ENCODE peak calls at places on chromosome 15, in five cellular contexts. U, K, J, L and G are unnamed samples.
A peak's percentile ranks its signal among the peaks of the same experiment; 100 is the strongest.

GRCh38 chr15:66842710-66843441 is 140.8 kb downstream of the SMAD6 start:
- DNase-seq in U (peak; percentile 89), K (peak; percentile 77), J (peak; percentile 75), L (peak; percentile 80), G (peak; percentile 19)

GRCh38 chr15:42273900-42274692 is 863 bp upstream of the TMEM87A start:
- DNase-seq in U (peak; percentile 79), K (peak; percentile 82), J (peak; percentile 70), L (peak; percentile 70), G (peak; percentile 82)

GRCh38 chr15:79179108-79179561 is 88.6 kb upstream of the RASGRF1 start:
- DNase-seq in U (no peak), K (no peak), J (no peak), L (no peak), G (no peak)

GRCh38 chr15:26148461-26148860 is 285.3 kb upstream of the ATP10A start:
- DNase-seq in U (no peak), K (no peak), J (no peak), L (no peak), G (no peak)

GRCh38 chr15:77786956-77787355 is 154.2 kb upstream of the LINGO1 start:
- DNase-seq in U (no peak), K (peak; percentile 11), J (no peak), L (no peak), G (no peak)

GRCh38 chr15:74599156-74599555 is 16.5 kb upstream of the CLK3 start:
- DNase-seq in U (no peak), K (no peak), J (no peak), L (no peak), G (no peak)

GRCh38 chr15:92097473-92098178 is 244.1 kb downstream of the SLCO3A1 start:
- DNase-seq in U (no peak), K (peak; percentile 46), J (peak; percentile 50), L (peak; percentile 51), G (peak; percentile 68)

GRCh38 chr15:57156210-57156887 is 220.0 kb upstream of the CGNL1 start:
- DNase-seq in U (no peak), K (no peak), J (no peak), L (no peak), G (no peak)

GRCh38 chr15:67924359-67924974 is 84.6 kb upstream of the RNU6-1 start:
- DNase-seq in U (no peak), K (no peak), J (no peak), L (no peak), G (no peak)

GRCh38 chr15:96322401-96323249 is 7.9 kb upstream of the NR2F2 start:
- DNase-seq in U (peak; percentile 69), K (no peak), J (no peak), L (no peak), G (no peak)

GRCh38 chr15:37995461-37996347 is 61.3 kb downstream of the TMCO5A start:
- DNase-seq in U (no peak), K (no peak), J (no peak), L (peak; percentile 39), G (no peak)

GRCh38 chr15:59170295-59170881 is 36.3 kb upstream of the LDHAL6B start:
- DNase-seq in U (no peak), K (peak; percentile 37), J (peak; percentile 91), L (peak; percentile 88), G (no peak)

GRCh38 chr15:61888074-61888780 is 172.0 kb downstream of the VPS13C start:
- DNase-seq in U (no peak), K (no peak), J (no peak), L (no peak), G (no peak)

GRCh38 chr15:84638103-84638502 is 16.0 kb downstream of the WDR73 start:
- DNase-seq in U (no peak), K (no peak), J (no peak), L (peak; percentile 42), G (no peak)

GRCh38 chr15:64282701-64283100 is 73.3 kb downstream of the CSNK1G1 start:
- DNase-seq in U (no peak), K (no peak), J (no peak), L (no peak), G (no peak)

GRCh38 chr15:52227456-52227855 is 36.3 kb upstream of the GNB5 start:
- DNase-seq in U (no peak), K (peak; percentile 77), J (peak; percentile 61), L (peak; percentile 94), G (peak; percentile 81)

GRCh38 chr15:91561371-91562100 is 292.0 kb upstream of the SLCO3A1 start:
- DNase-seq in U (no peak), K (no peak), J (no peak), L (peak; percentile 16), G (no peak)

GRCh38 chr15:72168131-72168825 is 29.3 kb downstream of the GRAMD2A start:
- DNase-seq in U (no peak), K (no peak), J (peak; percentile 34), L (no peak), G (no peak)

GRCh38 chr15:63203451-63204090 is 14.2 kb downstream of the RAB8B start:
- DNase-seq in U (no peak), K (no peak), J (no peak), L (no peak), G (peak; percentile 59)

GRCh38 chr15:78024141-78024567 is 53.4 kb downstream of the TBC1D2B start:
- DNase-seq in U (peak; percentile 73), K (no peak), J (no peak), L (peak; percentile 66), G (no peak)

GRCh38 chr15:43974852-43975251 is 148.1 kb downstream of the WDR76 start:
- DNase-seq in U (no peak), K (no peak), J (no peak), L (peak; percentile 9), G (no peak)

GRCh38 chr15:78065284-78065872 is 12.1 kb downstream of the TBC1D2B start:
- DNase-seq in U (peak; percentile 76), K (peak; percentile 66), J (peak; percentile 47), L (peak; percentile 85), G (peak; percentile 79)

GRCh38 chr15:52040167-52040900 is 21.3 kb downstream of the MAPK6 start:
- DNase-seq in U (no peak), K (no peak), J (peak; percentile 48), L (peak; percentile 32), G (no peak)

GRCh38 chr15:73335026-73335425 is 33.7 kb downstream of the HCN4 start:
- DNase-seq in U (peak; percentile 33), K (no peak), J (no peak), L (no peak), G (peak; percentile 19)

GRCh38 chr15:35141743-35142356 is 56.8 kb upstream of the NANOGP8 start:
- DNase-seq in U (no peak), K (no peak), J (no peak), L (no peak), G (no peak)

GRCh38 chr15:59013246-59013645 is 25.8 kb downstream of the RNF111 start:
- DNase-seq in U (no peak), K (no peak), J (no peak), L (no peak), G (no peak)

GRCh38 chr15:41043276-41043675 is 72.8 kb downstream of the INO80 start:
- DNase-seq in U (no peak), K (no peak), J (no peak), L (no peak), G (no peak)

GRCh38 chr15:82739086-82739485 is 29.4 kb upstream of the AP3B2 start:
- DNase-seq in U (no peak), K (no peak), J (no peak), L (no peak), G (no peak)

GRCh38 chr15:82742134-82742533 is 32.5 kb upstream of the AP3B2 start:
- DNase-seq in U (no peak), K (no peak), J (no peak), L (no peak), G (no peak)

GRCh38 chr15:82743810-82744209 is 34.1 kb upstream of the AP3B2 start:
- DNase-seq in U (no peak), K (no peak), J (no peak), L (no peak), G (no peak)

GRCh38 chr15:82737975-82738374 is 28.3 kb upstream of the AP3B2 start:
- DNase-seq in U (no peak), K (no peak), J (no peak), L (no peak), G (no peak)
- H3K27ac ChIP-seq in U (no peak overlapping the region), K (no peak overlapping the region), J (no peak overlapping the region), L (no peak overlapping the region), G (no peak overlapping the region)

DNA sequence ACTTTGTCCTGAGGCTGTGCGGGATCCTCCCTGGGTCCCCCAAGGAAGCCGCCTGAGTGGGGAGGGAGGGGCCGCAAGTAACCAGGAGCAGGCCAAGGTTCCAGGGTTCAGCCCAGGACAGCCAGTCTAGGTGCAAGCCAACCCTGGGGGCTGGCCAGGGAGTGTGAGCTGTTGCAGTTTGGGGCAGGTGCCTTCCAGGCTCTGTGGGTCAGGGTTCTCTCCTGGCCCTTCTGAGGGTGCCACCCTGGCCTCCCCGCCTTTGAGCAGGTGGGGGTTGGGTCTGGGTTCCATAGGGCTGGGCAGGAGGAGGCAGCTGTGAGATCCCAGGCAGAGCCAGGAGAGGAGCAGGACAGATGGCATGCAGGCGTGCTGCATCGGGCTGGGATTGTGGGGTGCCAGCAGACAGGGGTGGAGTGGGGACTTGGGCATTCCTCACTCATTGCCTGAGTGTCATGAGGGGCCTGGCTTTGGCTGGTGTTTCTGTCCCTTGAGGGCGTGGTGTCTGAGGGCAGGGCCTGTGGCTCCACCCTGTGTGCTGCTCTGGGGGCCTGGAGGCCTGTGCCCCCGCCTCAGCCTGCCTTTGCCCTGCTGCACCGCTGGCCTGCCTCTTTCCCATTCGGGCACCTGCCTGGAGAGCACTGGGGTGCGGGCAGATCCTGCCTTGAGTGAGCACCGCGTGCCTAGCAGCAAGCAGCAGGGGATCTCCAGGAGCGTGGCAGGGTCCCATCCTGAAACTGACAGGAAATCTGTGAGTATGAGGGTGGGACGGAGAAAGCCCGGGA is 18.4 kb downstream of the KLF13 start:
- DNase-seq in U (no peak), K (peak; percentile 89), J (no peak), L (peak; percentile 61), G (peak; percentile 56)
- TF ChIP-seq POLR2A in U (no peak), K (peak; percentile 29), J (no peak), L (no peak), G (peak; percentile 54)

GRCh38 chr15:82036461-82036860 is 9.4 kb downstream of the MEX3B start:
- DNase-seq in U (no peak), K (no peak), J (no peak), L (no peak), G (no peak)
- TF ChIP-seq CTCF in U (no peak), K (no peak), J (no peak), L (no peak), G (no peak)

GRCh38 chr15:81166949-81167816 is 29.5 kb upstream of the IL16 start:
- DNase-seq in U (no peak), K (no peak), J (no peak), L (no peak), G (no peak)
- H3K27ac ChIP-seq in U (peak overlapping the region; percentile 30), K (no peak overlapping the region), J (peak overlapping the region; percentile 39), L (no peak overlapping the region), G (no peak overlapping the region)

GRCh38 chr15:88913017-88913849 is at the start of gene MFGE8:
- DNase-seq in U (peak; percentile 90), K (peak; percentile 69), J (peak; percentile 54), L (peak; percentile 48), G (peak; percentile 71)
- TF ChIP-seq POLR2A in U (peak; percentile 99), K (peak; percentile 53), J (no peak), L (no peak), G (peak; percentile 22)

GRCh38 chr15:60525640-60526039 is 46.7 kb upstream of the ICE2 start:
- DNase-seq in U (no peak), K (no peak), J (no peak), L (no peak), G (no peak)
- TF ChIP-seq CTCF in U (no peak), K (no peak), J (no peak), L (no peak), G (no peak)

GRCh38 chr15:99414755-99415731 is 150.7 kb upstream of the MEF2A start:
- DNase-seq in U (peak; percentile 65), K (no peak), J (peak; percentile 21), L (no peak), G (no peak)
- H3K27ac ChIP-seq in U (no peak overlapping the region), K (no peak overlapping the region), J (no peak overlapping the region), L (no peak overlapping the region), G (no peak overlapping the region)